ENCODE peak calls at places on chromosomes 6 and 20, in nine cellular contexts. One of them, this sample, is unnamed.

GRCh38 chr6:148389086-148389485 is 46.4 kb downstream of the SASH1 start:
- DNase-seq in cardiac muscle cell: no peak
- DNase-seq in NCI-H2171: no peak
- DNase-seq in IMR-90: no peak
- DNase-seq in fibroblast of mammary gland: no peak
- DNase-seq in Kasumi-1: no peak
- DNase-seq in SHP77 treated with DMSO at 0.1 percent for 48 hours: no peak
- DNase-seq in fibroblast of the conjunctiva: no peak
- DNase-seq in activated T-cell treated with anti-CD3 and anti-CD28 coated beads, Interleukin-2, amount 50 U/mL, for 72 hours: no peak
- DNase-seq in this sample: no peak

GRCh38 chr20:31707994-31708744 is 14.5 kb downstream of the BCL2L1 start:
- DNase-seq in cardiac muscle cell: no peak
- DNase-seq in NCI-H2171: peak; percentile 98
- DNase-seq in IMR-90: no peak
- DNase-seq in fibroblast of mammary gland: no peak
- DNase-seq in Kasumi-1: peak; percentile 16
- DNase-seq in SHP77 treated with DMSO at 0.1 percent for 48 hours: peak; percentile 72
- DNase-seq in fibroblast of the conjunctiva: no peak
- DNase-seq in activated T-cell treated with anti-CD3 and anti-CD28 coated beads, Interleukin-2, amount 50 U/mL, for 72 hours: no peak
- DNase-seq in this sample: no peak

GRCh38 chr6:130598021-130598989 is 228.9 kb upstream of the SMLR1 start:
- DNase-seq in cardiac muscle cell: peak; percentile 38
- DNase-seq in NCI-H2171: no peak
- DNase-seq in IMR-90: no peak
- DNase-seq in fibroblast of mammary gland: peak; percentile 25
- DNase-seq in Kasumi-1: no peak
- DNase-seq in SHP77 treated with DMSO at 0.1 percent for 48 hours: no peak
- DNase-seq in fibroblast of the conjunctiva: no peak
- DNase-seq in activated T-cell treated with anti-CD3 and anti-CD28 coated beads, Interleukin-2, amount 50 U/mL, for 72 hours: no peak
- DNase-seq in this sample: no peak

GRCh38 chr6:56168601-56169000 is 78.8 kb downstream of the COL21A1 start:
- DNase-seq in cardiac muscle cell: no peak
- DNase-seq in NCI-H2171: no peak
- DNase-seq in IMR-90: no peak
- DNase-seq in fibroblast of mammary gland: peak; percentile 35
- DNase-seq in Kasumi-1: no peak
- DNase-seq in SHP77 treated with DMSO at 0.1 percent for 48 hours: no peak
- DNase-seq in fibroblast of the conjunctiva: no peak
- DNase-seq in activated T-cell treated with anti-CD3 and anti-CD28 coated beads, Interleukin-2, amount 50 U/mL, for 72 hours: no peak
- DNase-seq in this sample: no peak

GRCh38 chr20:37220796-37221195 is 40.8 kb downstream of the GHRH start:
- DNase-seq in cardiac muscle cell: peak; percentile 49
- DNase-seq in NCI-H2171: no peak
- DNase-seq in IMR-90: no peak
- DNase-seq in fibroblast of mammary gland: peak; percentile 27
- DNase-seq in Kasumi-1: no peak
- DNase-seq in SHP77 treated with DMSO at 0.1 percent for 48 hours: no peak
- DNase-seq in fibroblast of the conjunctiva: peak; percentile 79
- DNase-seq in activated T-cell treated with anti-CD3 and anti-CD28 coated beads, Interleukin-2, amount 50 U/mL, for 72 hours: no peak
- DNase-seq in this sample: no peak

GRCh38 chr6:128276311-128276710 is 244.1 kb downstream of the PTPRK start:
- DNase-seq in cardiac muscle cell: no peak
- DNase-seq in NCI-H2171: no peak
- DNase-seq in IMR-90: no peak
- DNase-seq in fibroblast of mammary gland: no peak
- DNase-seq in Kasumi-1: no peak
- DNase-seq in SHP77 treated with DMSO at 0.1 percent for 48 hours: no peak
- DNase-seq in fibroblast of the conjunctiva: no peak
- DNase-seq in activated T-cell treated with anti-CD3 and anti-CD28 coated beads, Interleukin-2, amount 50 U/mL, for 72 hours: no peak
- DNase-seq in this sample: no peak

GRCh38 chr6:2505624-2506023 is 245.1 kb downstream of the MYLK4 start:
- DNase-seq in cardiac muscle cell: peak; percentile 72
- DNase-seq in NCI-H2171: no peak
- DNase-seq in IMR-90: no peak
- DNase-seq in fibroblast of mammary gland: peak; percentile 33
- DNase-seq in Kasumi-1: no peak
- DNase-seq in SHP77 treated with DMSO at 0.1 percent for 48 hours: peak; percentile 4
- DNase-seq in fibroblast of the conjunctiva: no peak
- DNase-seq in activated T-cell treated with anti-CD3 and anti-CD28 coated beads, Interleukin-2, amount 50 U/mL, for 72 hours: no peak
- DNase-seq in this sample: peak; percentile 64

GRCh38 chr6:3324262-3324942 is 65.7 kb downstream of the PSMG4 start:
- DNase-seq in cardiac muscle cell: peak; percentile 90
- DNase-seq in NCI-H2171: no peak
- DNase-seq in IMR-90: peak; percentile 97
- DNase-seq in fibroblast of mammary gland: peak; percentile 95
- DNase-seq in Kasumi-1: no peak
- DNase-seq in SHP77 treated with DMSO at 0.1 percent for 48 hours: no peak
- DNase-seq in fibroblast of the conjunctiva: peak; percentile 47
- DNase-seq in activated T-cell treated with anti-CD3 and anti-CD28 coated beads, Interleukin-2, amount 50 U/mL, for 72 hours: peak; percentile 65
- DNase-seq in this sample: no peak

GRCh38 chr6:150697515-150697914 is 97.8 kb downstream of the PLEKHG1 start:
- DNase-seq in cardiac muscle cell: no peak
- DNase-seq in NCI-H2171: peak; percentile 23
- DNase-seq in IMR-90: no peak
- DNase-seq in fibroblast of mammary gland: peak; percentile 15
- DNase-seq in Kasumi-1: no peak
- DNase-seq in SHP77 treated with DMSO at 0.1 percent for 48 hours: no peak
- DNase-seq in fibroblast of the conjunctiva: no peak
- DNase-seq in activated T-cell treated with anti-CD3 and anti-CD28 coated beads, Interleukin-2, amount 50 U/mL, for 72 hours: no peak
- DNase-seq in this sample: no peak

GRCh38 chr6:157455731-157456523 is 74.9 kb downstream of the ZDHHC14 start:
- DNase-seq in cardiac muscle cell: no peak
- DNase-seq in NCI-H2171: no peak
- DNase-seq in IMR-90: no peak
- DNase-seq in fibroblast of mammary gland: no peak
- DNase-seq in Kasumi-1: no peak
- DNase-seq in SHP77 treated with DMSO at 0.1 percent for 48 hours: no peak
- DNase-seq in fibroblast of the conjunctiva: no peak
- DNase-seq in activated T-cell treated with anti-CD3 and anti-CD28 coated beads, Interleukin-2, amount 50 U/mL, for 72 hours: no peak
- DNase-seq in this sample: no peak

GRCh38 chr20:2914160-2914559 is 40.9 kb downstream of the PTPRA start:
- DNase-seq in cardiac muscle cell: peak; percentile 54
- DNase-seq in NCI-H2171: no peak
- DNase-seq in IMR-90: no peak
- DNase-seq in fibroblast of mammary gland: no peak
- DNase-seq in Kasumi-1: peak; percentile 42
- DNase-seq in SHP77 treated with DMSO at 0.1 percent for 48 hours: no peak
- DNase-seq in fibroblast of the conjunctiva: no peak
- DNase-seq in activated T-cell treated with anti-CD3 and anti-CD28 coated beads, Interleukin-2, amount 50 U/mL, for 72 hours: no peak
- DNase-seq in this sample: no peak

GRCh38 chr6:81487489-81487888 is 265.0 kb downstream of the TENT5A start:
- DNase-seq in cardiac muscle cell: peak; percentile 76
- DNase-seq in NCI-H2171: no peak
- DNase-seq in IMR-90: peak; percentile 62
- DNase-seq in fibroblast of mammary gland: peak; percentile 40
- DNase-seq in Kasumi-1: no peak
- DNase-seq in SHP77 treated with DMSO at 0.1 percent for 48 hours: no peak
- DNase-seq in fibroblast of the conjunctiva: no peak
- DNase-seq in activated T-cell treated with anti-CD3 and anti-CD28 coated beads, Interleukin-2, amount 50 U/mL, for 72 hours: no peak
- DNase-seq in this sample: no peak

GRCh38 chr6:98687776-98688175 is 146.6 kb upstream of the POU3F2 start:
- DNase-seq in cardiac muscle cell: no peak
- DNase-seq in NCI-H2171: no peak
- DNase-seq in IMR-90: no peak
- DNase-seq in fibroblast of mammary gland: no peak
- DNase-seq in Kasumi-1: no peak
- DNase-seq in SHP77 treated with DMSO at 0.1 percent for 48 hours: no peak
- DNase-seq in fibroblast of the conjunctiva: no peak
- DNase-seq in activated T-cell treated with anti-CD3 and anti-CD28 coated beads, Interleukin-2, amount 50 U/mL, for 72 hours: no peak
- DNase-seq in this sample: no peak